ENCODE peak calls at places on chromosomes 12 and 14, in five cellular contexts. One of them, this sample, is unnamed.

GRCh38 chr14:100874411-100875091 is 29.0 kb downstream of the RTL1 start:
- DNase-seq in stomach: no peak
- DNase-seq in right atrium auricular region: no peak
- DNase-seq in lower leg skin: no peak
- DNase-seq in cardiac muscle cell: no peak
- DNase-seq in this sample: no peak

GRCh38 chr12:28248555-28249127 is 58.4 kb downstream of the CCDC91 start:
- DNase-seq in cardiac muscle cell: no peak
- DNase-seq in stomach: no peak
- DNase-seq in right atrium auricular region: no peak
- DNase-seq in lower leg skin: no peak
- DNase-seq in this sample: no peak

GRCh38 chr12:94879542-94879941 is 124.0 kb downstream of the NDUFA12 start:
- DNase-seq in lower leg skin: no peak
- DNase-seq in right atrium auricular region: no peak
- DNase-seq in stomach: no peak
- DNase-seq in cardiac muscle cell: peak; percentile 17
- DNase-seq in this sample: no peak

GRCh38 chr12:92025462-92026207 is 120.0 kb downstream of the BTG1 start:
- DNase-seq in right atrium auricular region: no peak
- DNase-seq in cardiac muscle cell: no peak
- DNase-seq in stomach: no peak
- DNase-seq in lower leg skin: no peak
- DNase-seq in this sample: no peak

GRCh38 chr14:105495101-105495989 is 4.3 kb downstream of the TEDC1 start:
- DNase-seq in stomach: no peak
- DNase-seq in lower leg skin: peak; percentile 86
- DNase-seq in cardiac muscle cell: no peak
- DNase-seq in right atrium auricular region: no peak
- DNase-seq in this sample: peak; percentile 84

GRCh38 chr12:110345176-110345651 is 58.3 kb downstream of the ANAPC7 start:
- DNase-seq in stomach: no peak
- DNase-seq in cardiac muscle cell: peak; percentile 24
- DNase-seq in lower leg skin: no peak
- DNase-seq in right atrium auricular region: peak; percentile 54
- DNase-seq in this sample: no peak

GRCh38 chr14:44945264-44945663 is 16.5 kb downstream of the KLHL28 start:
- DNase-seq in right atrium auricular region: no peak
- DNase-seq in lower leg skin: no peak
- DNase-seq in stomach: no peak
- DNase-seq in cardiac muscle cell: peak; percentile 68
- DNase-seq in this sample: no peak

GRCh38 chr14:35378638-35379568 is 25.6 kb downstream of the NFKBIA start:
- DNase-seq in right atrium auricular region: no peak
- DNase-seq in stomach: no peak
- DNase-seq in cardiac muscle cell: no peak
- DNase-seq in lower leg skin: no peak
- DNase-seq in this sample: no peak

GRCh38 chr12:11906284-11906935 is 164.3 kb upstream of the BCL2L14 start:
- DNase-seq in lower leg skin: no peak
- DNase-seq in right atrium auricular region: no peak
- DNase-seq in stomach: no peak
- DNase-seq in cardiac muscle cell: peak; percentile 27
- DNase-seq in this sample: no peak

GRCh38 chr12:18259906-18260682 is 1.2 kb upstream of the PIK3C2G start:
- DNase-seq in stomach: no peak
- DNase-seq in lower leg skin: no peak
- DNase-seq in cardiac muscle cell: no peak
- DNase-seq in right atrium auricular region: no peak
- DNase-seq in this sample: no peak

GRCh38 chr14:22824711-22825359 is 4.9 kb upstream of the MRPL52 start:
- DNase-seq in cardiac muscle cell: peak; percentile 94
- DNase-seq in lower leg skin: peak; percentile 82
- DNase-seq in right atrium auricular region: no peak
- DNase-seq in stomach: no peak
- DNase-seq in this sample: no peak
- TF ChIP-seq CTCF in cardiac muscle cell: no peak
- TF ChIP-seq CTCF in lower leg skin: no peak
- TF ChIP-seq CTCF in right atrium auricular region: no peak
- TF ChIP-seq CTCF in stomach: no peak
- TF ChIP-seq CTCF in this sample: no peak

GRCh38 chr12:32671930-32672785 is 6.9 kb upstream of the DNM1L start:
- DNase-seq in lower leg skin: no peak
- DNase-seq in cardiac muscle cell: peak; percentile 90
- DNase-seq in right atrium auricular region: no peak
- DNase-seq in stomach: peak; percentile 47
- DNase-seq in this sample: no peak
- TF ChIP-seq CTCF in lower leg skin: no peak
- TF ChIP-seq CTCF in cardiac muscle cell: peak; percentile 61
- TF ChIP-seq CTCF in right atrium auricular region: peak; percentile 69
- TF ChIP-seq CTCF in stomach: peak; percentile 49
- TF ChIP-seq CTCF in this sample: peak; percentile 77

GRCh38 chr12:48832321-48833060 is 14.2 kb downstream of the CACNB3 start:
- DNase-seq in lower leg skin: no peak
- DNase-seq in cardiac muscle cell: no peak
- DNase-seq in right atrium auricular region: no peak
- DNase-seq in stomach: no peak
- DNase-seq in this sample: no peak
- TF ChIP-seq CTCF in lower leg skin: no peak
- TF ChIP-seq CTCF in cardiac muscle cell: no peak
- TF ChIP-seq CTCF in right atrium auricular region: no peak
- TF ChIP-seq CTCF in stomach: no peak
- TF ChIP-seq CTCF in this sample: no peak

DNA sequence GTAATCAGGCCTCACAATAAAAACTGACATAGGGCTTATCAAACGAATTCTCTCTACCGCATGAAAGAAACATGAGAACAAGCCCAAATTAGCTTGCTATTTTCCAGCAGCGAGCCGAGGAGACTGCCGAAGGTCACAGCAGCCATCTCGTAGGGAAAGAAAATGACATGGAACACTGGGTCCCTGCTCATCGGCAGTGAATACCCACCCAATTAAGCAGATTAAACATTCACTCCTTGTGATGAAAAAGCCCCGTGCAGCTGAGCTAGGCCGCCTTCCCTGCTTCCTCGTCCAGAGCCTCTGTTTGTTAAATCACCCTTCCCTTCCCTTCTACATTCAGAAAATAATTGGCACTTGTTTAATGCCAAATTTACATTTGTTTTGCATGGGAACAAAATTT is 342.5 kb downstream of the RMST start:
- DNase-seq in stomach: no peak
- DNase-seq in right atrium auricular region: no peak
- DNase-seq in lower leg skin: no peak
- DNase-seq in cardiac muscle cell: no peak
- DNase-seq in this sample: no peak
- TF ChIP-seq CTCF in stomach: no peak
- TF ChIP-seq CTCF in right atrium auricular region: no peak
- TF ChIP-seq CTCF in lower leg skin: no peak
- TF ChIP-seq CTCF in cardiac muscle cell: no peak
- TF ChIP-seq CTCF in this sample: no peak

DNA sequence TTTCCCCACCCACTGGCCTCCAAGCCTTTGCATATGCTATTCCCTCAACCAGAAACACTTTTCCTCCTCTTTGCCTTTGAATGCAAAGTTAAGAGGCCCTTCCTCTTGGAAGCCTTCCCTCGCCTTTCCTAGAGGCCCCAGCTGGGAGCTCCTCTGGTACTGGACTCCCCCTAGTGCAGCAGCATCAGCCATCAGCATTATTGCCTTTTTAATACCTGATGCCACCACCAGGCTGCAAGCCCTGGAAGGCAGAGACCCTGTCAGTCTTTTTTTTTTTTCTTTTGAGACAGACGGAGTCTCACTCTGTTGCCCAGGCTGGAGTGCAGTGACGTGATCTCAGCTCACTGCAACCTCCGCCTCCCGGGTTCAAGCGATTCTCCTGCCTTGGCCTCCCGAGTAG is 19.1 kb upstream of the PLA2G1B start:
- DNase-seq in lower leg skin: no peak
- DNase-seq in stomach: no peak
- DNase-seq in right atrium auricular region: no peak
- DNase-seq in cardiac muscle cell: no peak
- DNase-seq in this sample: no peak
- TF ChIP-seq CTCF in lower leg skin: no peak
- TF ChIP-seq CTCF in stomach: no peak
- TF ChIP-seq CTCF in right atrium auricular region: no peak
- TF ChIP-seq CTCF in cardiac muscle cell: no peak
- TF ChIP-seq CTCF in this sample: peak; percentile 7

DNA sequence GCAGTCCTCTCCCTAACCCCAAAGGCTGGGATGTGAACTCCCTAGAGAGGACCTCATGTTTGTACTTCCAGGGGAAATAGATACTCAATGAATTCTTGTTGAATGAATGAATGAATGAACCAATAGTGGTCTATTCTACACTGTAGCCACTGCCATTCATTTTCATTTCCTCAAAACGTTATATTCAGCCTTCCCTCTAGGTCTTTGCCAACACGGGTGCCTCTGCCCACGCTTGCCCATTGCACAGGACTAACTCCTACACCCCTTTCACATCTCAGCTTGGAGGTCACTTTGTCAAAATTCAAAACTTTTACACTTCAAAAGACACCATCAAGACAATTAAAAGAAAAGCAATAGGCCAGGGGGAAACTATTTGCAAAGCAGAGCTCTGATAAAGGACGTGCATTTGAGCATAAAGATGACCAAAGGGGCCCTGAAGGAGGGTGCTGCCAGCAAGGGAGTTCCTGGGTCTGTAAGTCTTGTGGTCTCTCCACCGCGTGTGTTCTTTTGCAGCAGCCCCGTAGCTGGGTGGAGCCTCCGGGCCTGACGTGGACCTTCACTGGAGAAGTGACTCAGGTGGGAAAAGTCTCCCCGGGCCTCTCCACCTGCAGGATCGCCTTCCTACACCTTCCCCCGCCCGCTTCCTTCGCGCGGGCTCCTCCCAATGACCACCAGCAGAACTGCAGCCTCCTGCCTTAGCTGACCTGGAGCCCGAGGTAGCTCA is 31.5 kb downstream of the TMEM63C start:
- DNase-seq in lower leg skin: no peak
- DNase-seq in stomach: peak; percentile 51
- DNase-seq in cardiac muscle cell: peak; percentile 25
- DNase-seq in right atrium auricular region: no peak
- DNase-seq in this sample: no peak
- TF ChIP-seq CTCF in lower leg skin: no peak
- TF ChIP-seq CTCF in stomach: peak; percentile 40
- TF ChIP-seq CTCF in cardiac muscle cell: peak; percentile 76
- TF ChIP-seq CTCF in right atrium auricular region: peak; percentile 49
- TF ChIP-seq CTCF in this sample: peak; percentile 47

GRCh38 chr14:76870146-76870545 is 43.9 kb downstream of the LRRC74A start:
- DNase-seq in right atrium auricular region: no peak
- DNase-seq in lower leg skin: no peak
- DNase-seq in cardiac muscle cell: no peak
- DNase-seq in stomach: no peak
- DNase-seq in this sample: no peak
- TF ChIP-seq CTCF in right atrium auricular region: no peak
- TF ChIP-seq CTCF in lower leg skin: no peak
- TF ChIP-seq CTCF in cardiac muscle cell: no peak
- TF ChIP-seq CTCF in stomach: no peak
- TF ChIP-seq CTCF in this sample: peak; percentile 25

GRCh38 chr12:114508529-114509129 is 102.7 kb upstream of the TBX5 start:
- DNase-seq in stomach: peak; percentile 69
- DNase-seq in lower leg skin: peak; percentile 89
- DNase-seq in right atrium auricular region: peak; percentile 89
- DNase-seq in cardiac muscle cell: peak; percentile 86
- DNase-seq in this sample: peak; percentile 86

GRCh38 chr12:114512351-114512750 is 106.4 kb upstream of the TBX5 start:
- DNase-seq in lower leg skin: no peak
- DNase-seq in right atrium auricular region: no peak
- DNase-seq in stomach: no peak
- DNase-seq in cardiac muscle cell: no peak
- DNase-seq in this sample: no peak
- TF ChIP-seq CTCF in lower leg skin: no peak
- TF ChIP-seq CTCF in right atrium auricular region: no peak
- TF ChIP-seq CTCF in stomach: no peak
- TF ChIP-seq CTCF in cardiac muscle cell: no peak
- TF ChIP-seq CTCF in this sample: no peak

DNA sequence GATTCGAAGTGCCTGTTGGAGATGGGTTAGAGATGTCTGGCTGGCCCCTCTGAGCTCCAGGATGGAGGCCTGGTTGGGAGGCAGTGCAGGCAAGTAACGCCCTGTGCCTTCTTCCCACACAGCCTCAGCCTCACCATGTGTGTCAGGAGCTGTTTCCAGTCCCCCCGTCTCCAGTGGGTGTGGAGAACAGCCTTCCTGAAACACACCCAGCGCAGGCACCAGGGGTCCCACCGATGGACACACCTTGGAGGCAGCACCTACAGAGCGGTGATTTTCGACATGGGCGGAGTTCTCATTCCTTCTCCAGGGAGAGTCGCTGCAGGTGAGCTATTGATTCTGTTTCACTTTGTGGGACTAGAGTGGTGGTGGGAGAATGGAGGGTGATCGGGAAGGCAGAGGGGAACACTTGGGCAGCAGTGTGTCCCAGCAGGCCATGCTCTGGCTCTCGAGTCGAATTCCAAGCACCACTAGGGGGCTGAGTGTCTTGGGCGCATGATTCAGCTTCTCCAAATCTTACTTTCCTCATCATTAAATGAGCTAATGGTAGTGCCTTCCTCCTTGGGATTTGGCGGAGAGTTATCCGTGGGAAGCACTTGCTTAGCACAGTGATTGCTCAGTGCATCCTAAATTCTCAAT is 6.8 kb downstream of the ACAD10 start:
- DNase-seq in cardiac muscle cell: peak; percentile 13
- DNase-seq in lower leg skin: no peak
- DNase-seq in right atrium auricular region: no peak
- DNase-seq in stomach: no peak
- DNase-seq in this sample: no peak
- TF ChIP-seq CTCF in cardiac muscle cell: peak; percentile 24
- TF ChIP-seq CTCF in lower leg skin: no peak
- TF ChIP-seq CTCF in right atrium auricular region: no peak
- TF ChIP-seq CTCF in stomach: no peak
- TF ChIP-seq CTCF in this sample: peak; percentile 30

GRCh38 chr12:870378-870777 is 79.1 kb downstream of the RAD52 start:
- DNase-seq in lower leg skin: no peak
- DNase-seq in stomach: no peak
- DNase-seq in right atrium auricular region: no peak
- DNase-seq in cardiac muscle cell: no peak
- DNase-seq in this sample: no peak

GRCh38 chr12:865614-866013 is 83.9 kb downstream of the RAD52 start:
- DNase-seq in lower leg skin: no peak
- DNase-seq in right atrium auricular region: no peak
- DNase-seq in cardiac muscle cell: no peak
- DNase-seq in stomach: no peak
- DNase-seq in this sample: no peak

GRCh38 chr12:867905-868304 is 81.6 kb downstream of the RAD52 start:
- DNase-seq in lower leg skin: no peak
- DNase-seq in right atrium auricular region: no peak
- DNase-seq in cardiac muscle cell: no peak
- DNase-seq in stomach: no peak
- DNase-seq in this sample: no peak

GRCh38 chr12:873954-874353 is 75.5 kb downstream of the RAD52 start:
- DNase-seq in stomach: no peak
- DNase-seq in right atrium auricular region: no peak
- DNase-seq in cardiac muscle cell: no peak
- DNase-seq in lower leg skin: no peak
- DNase-seq in this sample: no peak

DNA sequence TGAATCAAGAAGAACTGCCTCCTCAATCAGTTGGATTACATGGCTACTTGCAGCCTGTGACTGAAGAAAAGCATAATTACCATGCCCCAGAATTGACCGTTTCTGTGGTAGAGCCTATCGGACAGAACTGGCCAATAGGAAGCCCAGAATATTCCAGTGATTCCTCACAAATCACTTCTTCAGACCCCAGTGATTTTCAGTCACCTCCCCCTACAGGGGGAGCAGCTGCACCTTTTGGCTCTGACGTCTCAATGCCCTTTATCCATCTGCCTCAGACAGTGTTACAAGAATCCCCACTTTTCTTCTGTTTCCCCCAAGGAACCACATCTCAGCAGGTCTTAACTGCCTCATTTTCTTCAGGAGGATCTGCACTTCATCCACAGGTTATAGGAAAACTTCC is 80.8 kb downstream of the RAD52 start:
- DNase-seq in lower leg skin: no peak
- DNase-seq in right atrium auricular region: no peak
- DNase-seq in cardiac muscle cell: no peak
- DNase-seq in stomach: no peak
- DNase-seq in this sample: no peak
- TF ChIP-seq CTCF in lower leg skin: no peak
- TF ChIP-seq CTCF in right atrium auricular region: peak; percentile 21
- TF ChIP-seq CTCF in cardiac muscle cell: peak; percentile 18
- TF ChIP-seq CTCF in stomach: no peak
- TF ChIP-seq CTCF in this sample: peak; percentile 10